ENCODE peak calls at places on chromosomes 13 and 19, in eight cellular contexts. One of them, this sample, is unnamed.

GRCh38 chr19:49210108-49210900 is 52.7 kb downstream of the TRPM4 start:
- DNase-seq in A673: peak
- DNase-seq in BJ: no peak
- DNase-seq in CD4-positive, alpha-beta memory T cell: peak
- DNase-seq in AG10803: no peak
- DNase-seq in fibroblast of mammary gland: peak
- DNase-seq in pancreas: peak
- DNase-seq in mammary epithelial cell: no peak
- DNase-seq in this sample: peak

GRCh38 chr13:39281539-39282150 is 243.4 kb downstream of the NHLRC3 start:
- DNase-seq in AG10803: no peak
- DNase-seq in BJ: no peak
- DNase-seq in mammary epithelial cell: no peak
- DNase-seq in A673: no peak
- DNase-seq in CD4-positive, alpha-beta memory T cell: no peak
- DNase-seq in pancreas: no peak
- DNase-seq in fibroblast of mammary gland: no peak
- DNase-seq in this sample: no peak

GRCh38 chr19:17089238-17089637 is 13.7 kb downstream of the MYO9B start:
- DNase-seq in CD4-positive, alpha-beta memory T cell: no peak
- DNase-seq in A673: no peak
- DNase-seq in mammary epithelial cell: no peak
- DNase-seq in pancreas: no peak
- DNase-seq in AG10803: peak
- DNase-seq in fibroblast of mammary gland: no peak
- DNase-seq in BJ: peak
- DNase-seq in this sample: no peak

GRCh38 chr19:18861235-18861634 is 29.5 kb downstream of the UPF1 start:
- DNase-seq in AG10803: no peak
- DNase-seq in CD4-positive, alpha-beta memory T cell: no peak
- DNase-seq in mammary epithelial cell: no peak
- DNase-seq in pancreas: no peak
- DNase-seq in A673: no peak
- DNase-seq in fibroblast of mammary gland: no peak
- DNase-seq in BJ: no peak
- DNase-seq in this sample: no peak

GRCh38 chr19:34218818-34219164 is 35.6 kb upstream of the GARRE1 start:
- DNase-seq in mammary epithelial cell: no peak
- DNase-seq in A673: no peak
- DNase-seq in pancreas: no peak
- DNase-seq in BJ: no peak
- DNase-seq in CD4-positive, alpha-beta memory T cell: no peak
- DNase-seq in fibroblast of mammary gland: no peak
- DNase-seq in AG10803: no peak
- DNase-seq in this sample: no peak

GRCh38 chr19:46748325-46749109 is 2.3 kb upstream of the STRN4 start:
- DNase-seq in fibroblast of mammary gland: peak
- DNase-seq in pancreas: peak
- DNase-seq in mammary epithelial cell: no peak
- DNase-seq in BJ: no peak
- DNase-seq in AG10803: peak
- DNase-seq in A673: peak
- DNase-seq in CD4-positive, alpha-beta memory T cell: peak
- DNase-seq in this sample: peak

GRCh38 chr13:113548171-113548641 is 36.3 kb upstream of the TFDP1 start:
- DNase-seq in CD4-positive, alpha-beta memory T cell: no peak
- DNase-seq in mammary epithelial cell: no peak
- DNase-seq in A673: no peak
- DNase-seq in fibroblast of mammary gland: peak
- DNase-seq in AG10803: peak
- DNase-seq in pancreas: no peak
- DNase-seq in BJ: no peak
- DNase-seq in this sample: no peak

GRCh38 chr13:50921706-50922105 is 12.1 kb downstream of the RNASEH2B start:
- DNase-seq in fibroblast of mammary gland: no peak
- DNase-seq in CD4-positive, alpha-beta memory T cell: no peak
- DNase-seq in AG10803: no peak
- DNase-seq in BJ: no peak
- DNase-seq in pancreas: no peak
- DNase-seq in A673: no peak
- DNase-seq in mammary epithelial cell: no peak
- DNase-seq in this sample: no peak

GRCh38 chr13:110467516-110467915 is 94.0 kb downstream of the RAB20 start:
- DNase-seq in AG10803: no peak
- DNase-seq in pancreas: no peak
- DNase-seq in CD4-positive, alpha-beta memory T cell: no peak
- DNase-seq in mammary epithelial cell: no peak
- DNase-seq in fibroblast of mammary gland: no peak
- DNase-seq in BJ: no peak
- DNase-seq in A673: no peak
- DNase-seq in this sample: no peak

GRCh38 chr19:6970478-6970877 is 50.8 kb downstream of the MBD3L2B start:
- DNase-seq in BJ: no peak
- DNase-seq in CD4-positive, alpha-beta memory T cell: no peak
- DNase-seq in A673: peak
- DNase-seq in mammary epithelial cell: no peak
- DNase-seq in AG10803: no peak
- DNase-seq in pancreas: no peak
- DNase-seq in fibroblast of mammary gland: no peak
- DNase-seq in this sample: no peak

GRCh38 chr19:52190679-52191293 is 934 bp downstream of the PPP2R1A start:
- DNase-seq in fibroblast of mammary gland: peak
- DNase-seq in AG10803: peak
- DNase-seq in A673: peak
- DNase-seq in mammary epithelial cell: peak
- DNase-seq in CD4-positive, alpha-beta memory T cell: no peak
- DNase-seq in BJ: no peak
- DNase-seq in pancreas: peak
- DNase-seq in this sample: peak

GRCh38 chr19:42111811-42112210 is 20.4 kb downstream of the POU2F2 start:
- DNase-seq in BJ: no peak
- DNase-seq in mammary epithelial cell: peak
- DNase-seq in fibroblast of mammary gland: peak
- DNase-seq in CD4-positive, alpha-beta memory T cell: no peak
- DNase-seq in AG10803: peak
- DNase-seq in A673: no peak
- DNase-seq in pancreas: no peak
- DNase-seq in this sample: peak

GRCh38 chr13:26529441-26529840 is 28.0 kb upstream of the WASF3 start:
- DNase-seq in A673: peak
- DNase-seq in CD4-positive, alpha-beta memory T cell: no peak
- DNase-seq in mammary epithelial cell: peak
- DNase-seq in pancreas: no peak
- DNase-seq in fibroblast of mammary gland: peak
- DNase-seq in BJ: no peak
- DNase-seq in AG10803: peak
- DNase-seq in this sample: peak

GRCh38 chr13:94351292-94352000 is 128.0 kb downstream of the DCT start:
- DNase-seq in mammary epithelial cell: no peak
- DNase-seq in BJ: no peak
- DNase-seq in pancreas: no peak
- DNase-seq in CD4-positive, alpha-beta memory T cell: no peak
- DNase-seq in fibroblast of mammary gland: peak
- DNase-seq in A673: peak
- DNase-seq in AG10803: peak
- DNase-seq in this sample: peak

GRCh38 chr13:98549006-98549727 is 27.7 kb downstream of the STK24 start:
- DNase-seq in mammary epithelial cell: peak
- DNase-seq in pancreas: no peak
- DNase-seq in AG10803: peak
- DNase-seq in CD4-positive, alpha-beta memory T cell: no peak
- DNase-seq in A673: no peak
- DNase-seq in fibroblast of mammary gland: peak
- DNase-seq in BJ: peak
- DNase-seq in this sample: peak

GRCh38 chr19:47729468-47729798 is 15.9 kb upstream of the NOP53 start:
- DNase-seq in A673: no peak
- DNase-seq in mammary epithelial cell: peak
- DNase-seq in fibroblast of mammary gland: peak
- DNase-seq in AG10803: peak
- DNase-seq in CD4-positive, alpha-beta memory T cell: no peak
- DNase-seq in pancreas: peak
- DNase-seq in BJ: peak
- DNase-seq in this sample: peak

GRCh38 chr13:26266311-26266710 is 12.4 kb downstream of the CDK8 start:
- DNase-seq in AG10803: no peak
- DNase-seq in A673: no peak
- DNase-seq in CD4-positive, alpha-beta memory T cell: no peak
- DNase-seq in fibroblast of mammary gland: no peak
- DNase-seq in pancreas: no peak
- DNase-seq in BJ: no peak
- DNase-seq in mammary epithelial cell: no peak
- DNase-seq in this sample: no peak

GRCh38 chr13:110186221-110186838 is 120.6 kb downstream of the COL4A1 start:
- DNase-seq in AG10803: no peak
- DNase-seq in BJ: no peak
- DNase-seq in A673: no peak
- DNase-seq in pancreas: no peak
- DNase-seq in fibroblast of mammary gland: no peak
- DNase-seq in mammary epithelial cell: no peak
- DNase-seq in CD4-positive, alpha-beta memory T cell: no peak
- DNase-seq in this sample: no peak

GRCh38 chr13:106917024-106917491 is 349.1 kb upstream of the ARGLU1 start:
- DNase-seq in CD4-positive, alpha-beta memory T cell: no peak
- DNase-seq in mammary epithelial cell: no peak
- DNase-seq in AG10803: peak
- DNase-seq in A673: no peak
- DNase-seq in BJ: no peak
- DNase-seq in fibroblast of mammary gland: no peak
- DNase-seq in pancreas: no peak
- DNase-seq in this sample: no peak
- H3K4me3 ChIP-seq in CD4-positive, alpha-beta memory T cell: no peak
- H3K4me3 ChIP-seq in mammary epithelial cell: no peak
- H3K4me3 ChIP-seq in AG10803: peak
- H3K4me3 ChIP-seq in A673: no peak
- H3K4me3 ChIP-seq in BJ: peak
- H3K4me3 ChIP-seq in fibroblast of mammary gland: no peak
- H3K4me3 ChIP-seq in pancreas: peak
- H3K4me3 ChIP-seq in this sample: peak

DNA sequence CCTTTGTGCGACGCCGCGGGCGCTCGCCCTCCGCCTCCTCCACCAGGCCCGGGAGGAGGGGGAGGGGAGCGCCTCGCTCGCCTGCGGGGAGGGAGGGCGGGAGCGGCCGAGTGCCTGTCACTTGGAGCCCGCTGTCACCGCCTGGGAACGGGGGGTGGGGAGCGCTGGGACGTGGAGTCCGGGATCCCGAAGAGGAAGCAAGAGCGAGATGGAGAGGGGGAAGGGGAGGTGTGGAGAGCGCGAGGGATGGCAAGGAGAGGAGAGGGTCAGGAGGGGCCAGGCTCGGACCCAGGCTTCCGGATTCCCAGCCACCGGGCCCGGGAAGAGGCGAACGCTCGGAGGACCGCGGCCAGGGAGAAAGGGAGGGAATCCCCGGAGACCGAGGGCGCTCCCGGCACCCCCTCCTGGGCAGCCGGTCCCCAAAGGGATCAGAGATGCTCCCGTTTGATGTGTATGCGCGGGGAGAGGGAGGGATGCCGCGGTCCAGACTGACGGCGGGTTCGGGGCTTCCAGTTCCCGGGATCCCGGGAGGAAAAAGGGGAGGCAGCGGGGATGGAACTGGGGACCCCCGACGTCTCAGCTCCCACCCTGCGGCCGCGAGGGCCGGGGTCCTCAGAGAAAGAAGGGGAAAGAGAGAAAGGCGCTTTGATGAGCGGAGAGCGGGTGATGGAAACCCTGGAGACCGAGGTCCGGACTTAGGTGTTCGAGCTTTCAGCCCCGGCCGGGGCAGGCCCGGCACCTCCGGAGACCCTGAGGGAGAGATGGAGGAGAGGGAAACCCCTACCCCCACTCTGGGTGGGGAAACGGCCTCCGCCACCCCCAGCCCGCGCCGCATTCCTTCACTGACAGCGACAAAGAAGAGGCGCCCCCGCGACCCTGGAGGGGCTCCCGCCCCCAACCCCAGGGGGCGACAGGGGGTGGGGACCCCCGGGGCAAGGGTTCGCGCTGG is 4.7 kb upstream of the DPF1 start:
- DNase-seq in A673: peak
- DNase-seq in AG10803: no peak
- DNase-seq in BJ: no peak
- DNase-seq in mammary epithelial cell: no peak
- DNase-seq in pancreas: no peak
- DNase-seq in CD4-positive, alpha-beta memory T cell: no peak
- DNase-seq in fibroblast of mammary gland: no peak
- DNase-seq in this sample: no peak
- H3K4me3 ChIP-seq in A673: peak
- H3K4me3 ChIP-seq in AG10803: peak
- H3K4me3 ChIP-seq in BJ: peak
- H3K4me3 ChIP-seq in mammary epithelial cell: peak
- H3K4me3 ChIP-seq in pancreas: peak
- H3K4me3 ChIP-seq in CD4-positive, alpha-beta memory T cell: no peak
- H3K4me3 ChIP-seq in fibroblast of mammary gland: peak
- H3K4me3 ChIP-seq in this sample: no peak

GRCh38 chr19:2537544-2537943 is 61.6 kb downstream of the GADD45B start:
- DNase-seq in A673: no peak
- DNase-seq in AG10803: no peak
- DNase-seq in mammary epithelial cell: no peak
- DNase-seq in fibroblast of mammary gland: no peak
- DNase-seq in pancreas: no peak
- DNase-seq in CD4-positive, alpha-beta memory T cell: no peak
- DNase-seq in BJ: no peak
- DNase-seq in this sample: no peak

GRCh38 chr19:2538096-2538757 is 62.3 kb downstream of the GADD45B start:
- DNase-seq in A673: no peak
- DNase-seq in BJ: no peak
- DNase-seq in mammary epithelial cell: no peak
- DNase-seq in fibroblast of mammary gland: peak
- DNase-seq in AG10803: no peak
- DNase-seq in CD4-positive, alpha-beta memory T cell: no peak
- DNase-seq in pancreas: no peak
- DNase-seq in this sample: no peak

GRCh38 chr19:2540646-2541454 is 64.9 kb downstream of the GADD45B start:
- DNase-seq in mammary epithelial cell: peak
- DNase-seq in A673: peak
- DNase-seq in fibroblast of mammary gland: peak
- DNase-seq in CD4-positive, alpha-beta memory T cell: no peak
- DNase-seq in pancreas: peak
- DNase-seq in AG10803: peak
- DNase-seq in BJ: peak
- DNase-seq in this sample: peak

GRCh38 chr19:2542341-2543069 is 66.6 kb downstream of the GADD45B start:
- DNase-seq in mammary epithelial cell: no peak
- DNase-seq in pancreas: no peak
- DNase-seq in AG10803: no peak
- DNase-seq in CD4-positive, alpha-beta memory T cell: no peak
- DNase-seq in A673: no peak
- DNase-seq in BJ: no peak
- DNase-seq in fibroblast of mammary gland: peak
- DNase-seq in this sample: no peak

GRCh38 chr19:2540251-2540645 is 64.3 kb downstream of the GADD45B start:
- DNase-seq in A673: no peak
- DNase-seq in AG10803: no peak
- DNase-seq in mammary epithelial cell: no peak
- DNase-seq in BJ: no peak
- DNase-seq in CD4-positive, alpha-beta memory T cell: no peak
- DNase-seq in fibroblast of mammary gland: no peak
- DNase-seq in pancreas: no peak
- DNase-seq in this sample: no peak
- H3K4me3 ChIP-seq in A673: no peak
- H3K4me3 ChIP-seq in AG10803: peak
- H3K4me3 ChIP-seq in mammary epithelial cell: peak
- H3K4me3 ChIP-seq in BJ: peak
- H3K4me3 ChIP-seq in CD4-positive, alpha-beta memory T cell: no peak
- H3K4me3 ChIP-seq in fibroblast of mammary gland: no peak
- H3K4me3 ChIP-seq in pancreas: no peak
- H3K4me3 ChIP-seq in this sample: no peak

GRCh38 chr19:38266981-38267597 is 2.7 kb downstream of the SPINT2 start:
- DNase-seq in BJ: no peak
- DNase-seq in mammary epithelial cell: peak
- DNase-seq in CD4-positive, alpha-beta memory T cell: no peak
- DNase-seq in pancreas: no peak
- DNase-seq in A673: no peak
- DNase-seq in fibroblast of mammary gland: no peak
- DNase-seq in AG10803: no peak
- DNase-seq in this sample: peak
- H3K4me3 ChIP-seq in BJ: no peak
- H3K4me3 ChIP-seq in mammary epithelial cell: peak
- H3K4me3 ChIP-seq in CD4-positive, alpha-beta memory T cell: no peak
- H3K4me3 ChIP-seq in pancreas: peak
- H3K4me3 ChIP-seq in A673: no peak
- H3K4me3 ChIP-seq in fibroblast of mammary gland: no peak
- H3K4me3 ChIP-seq in AG10803: no peak
- H3K4me3 ChIP-seq in this sample: peak